ENCODE peak calls at places on chromosomes 2 and 18, in six cellular contexts. One of them, this sample, is unnamed.

GRCh38 chr18:80044072-80044471 is 9.8 kb downstream of the RBFA start:
- DNase-seq in dorsolateral prefrontal cortex: no peak
- DNase-seq in BJ: peak; percentile 6
- DNase-seq in Peyer's patch: no peak
- DNase-seq in GM12865: no peak
- DNase-seq in A549: no peak
- DNase-seq in this sample: no peak

GRCh38 chr2:119694994-119695521 is 16.1 kb downstream of the TMEM177 start:
- DNase-seq in BJ: peak; percentile 16
- DNase-seq in Peyer's patch: no peak
- DNase-seq in GM12865: no peak
- DNase-seq in dorsolateral prefrontal cortex: no peak
- DNase-seq in A549: no peak
- DNase-seq in this sample: no peak

GRCh38 chr18:41881285-41881684 is 73.7 kb upstream of the PIK3C3 start:
- DNase-seq in Peyer's patch: no peak
- DNase-seq in BJ: no peak
- DNase-seq in GM12865: no peak
- DNase-seq in dorsolateral prefrontal cortex: no peak
- DNase-seq in A549: no peak
- DNase-seq in this sample: no peak

GRCh38 chr18:63585988-63586387 is 1.2 kb upstream of the SERPINB13 start:
- DNase-seq in BJ: no peak
- DNase-seq in dorsolateral prefrontal cortex: no peak
- DNase-seq in GM12865: no peak
- DNase-seq in A549: no peak
- DNase-seq in Peyer's patch: no peak
- DNase-seq in this sample: no peak

GRCh38 chr2:68248806-68249205 is 3.5 kb downstream of the PPP3R1 start:
- DNase-seq in BJ: no peak
- DNase-seq in A549: no peak
- DNase-seq in Peyer's patch: no peak
- DNase-seq in dorsolateral prefrontal cortex: no peak
- DNase-seq in GM12865: no peak
- DNase-seq in this sample: no peak

GRCh38 chr2:168155036-168155435 is 92.4 kb downstream of the STK39 start:
- DNase-seq in GM12865: no peak
- DNase-seq in BJ: no peak
- DNase-seq in dorsolateral prefrontal cortex: no peak
- DNase-seq in Peyer's patch: no peak
- DNase-seq in A549: no peak
- DNase-seq in this sample: no peak

GRCh38 chr2:18319987-18320386 is 240.5 kb downstream of the RDH14 start:
- DNase-seq in BJ: no peak
- DNase-seq in A549: no peak
- DNase-seq in GM12865: no peak
- DNase-seq in dorsolateral prefrontal cortex: no peak
- DNase-seq in Peyer's patch: no peak
- DNase-seq in this sample: no peak

GRCh38 chr2:226600184-226600583 is 199.4 kb downstream of the IRS1 start:
- DNase-seq in BJ: no peak
- DNase-seq in dorsolateral prefrontal cortex: no peak
- DNase-seq in GM12865: no peak
- DNase-seq in A549: no peak
- DNase-seq in Peyer's patch: no peak
- DNase-seq in this sample: no peak

GRCh38 chr2:76080154-76080553 is 369.4 kb upstream of the GCFC2 start:
- DNase-seq in Peyer's patch: no peak
- DNase-seq in GM12865: no peak
- DNase-seq in dorsolateral prefrontal cortex: no peak
- DNase-seq in A549: no peak
- DNase-seq in BJ: no peak
- DNase-seq in this sample: peak; percentile 1

GRCh38 chr18:7568426-7568825 is 1.3 kb downstream of the PTPRM start:
- DNase-seq in BJ: no peak
- DNase-seq in GM12865: no peak
- DNase-seq in A549: no peak
- DNase-seq in Peyer's patch: no peak
- DNase-seq in dorsolateral prefrontal cortex: peak; percentile 58
- DNase-seq in this sample: no peak

GRCh38 chr18:33034941-33035340 is 262.1 kb upstream of the KLHL14 start:
- DNase-seq in GM12865: no peak
- DNase-seq in Peyer's patch: no peak
- DNase-seq in dorsolateral prefrontal cortex: no peak
- DNase-seq in BJ: no peak
- DNase-seq in A549: no peak
- DNase-seq in this sample: no peak

GRCh38 chr2:124437811-124438210 is 412.7 kb downstream of the CNTNAP5 start:
- DNase-seq in Peyer's patch: no peak
- DNase-seq in GM12865: no peak
- DNase-seq in dorsolateral prefrontal cortex: no peak
- DNase-seq in BJ: no peak
- DNase-seq in A549: no peak
- DNase-seq in this sample: no peak

GRCh38 chr18:24315170-24315569 is 82.5 kb downstream of the OSBPL1A start:
- DNase-seq in dorsolateral prefrontal cortex: no peak
- DNase-seq in Peyer's patch: no peak
- DNase-seq in A549: no peak
- DNase-seq in GM12865: no peak
- DNase-seq in BJ: no peak
- DNase-seq in this sample: no peak

GRCh38 chr2:70850905-70851304 is 15.3 kb upstream of the CD207 start:
- DNase-seq in Peyer's patch: no peak
- DNase-seq in BJ: no peak
- DNase-seq in GM12865: no peak
- DNase-seq in dorsolateral prefrontal cortex: no peak
- DNase-seq in A549: no peak
- DNase-seq in this sample: no peak

GRCh38 chr2:28643324-28643723 is 108.3 kb upstream of the PPP1CB start:
- DNase-seq in GM12865: no peak
- DNase-seq in dorsolateral prefrontal cortex: no peak
- DNase-seq in Peyer's patch: no peak
- DNase-seq in BJ: no peak
- DNase-seq in A549: no peak
- DNase-seq in this sample: peak; percentile 71

GRCh38 chr18:3538456-3538855 is 88.5 kb downstream of the TGIF1 start:
- DNase-seq in BJ: no peak
- DNase-seq in dorsolateral prefrontal cortex: no peak
- DNase-seq in A549: no peak
- DNase-seq in GM12865: no peak
- DNase-seq in Peyer's patch: no peak
- DNase-seq in this sample: no peak

GRCh38 chr2:217166241-217166640 is 306.4 kb upstream of the TNP1 start:
- DNase-seq in Peyer's patch: no peak
- DNase-seq in BJ: no peak
- DNase-seq in GM12865: peak; percentile 54
- DNase-seq in A549: peak; percentile 60
- DNase-seq in dorsolateral prefrontal cortex: no peak
- DNase-seq in this sample: peak; percentile 1

GRCh38 chr2:235358981-235359471 is 134.8 kb upstream of the AGAP1 start:
- DNase-seq in BJ: no peak
- DNase-seq in A549: peak; percentile 18
- DNase-seq in Peyer's patch: no peak
- DNase-seq in dorsolateral prefrontal cortex: no peak
- DNase-seq in GM12865: no peak
- DNase-seq in this sample: no peak

GRCh38 chr2:73979686-73980085 is 5.0 kb upstream of the TET3 start:
- DNase-seq in BJ: peak; percentile 46
- DNase-seq in Peyer's patch: no peak
- DNase-seq in A549: peak; percentile 42
- DNase-seq in GM12865: no peak
- DNase-seq in dorsolateral prefrontal cortex: no peak
- DNase-seq in this sample: peak; percentile 15

GRCh38 chr2:175049671-175050070 is 44.5 kb upstream of the CHN1 start:
- DNase-seq in BJ: no peak
- DNase-seq in Peyer's patch: no peak
- DNase-seq in GM12865: no peak
- DNase-seq in dorsolateral prefrontal cortex: no peak
- DNase-seq in A549: no peak
- DNase-seq in this sample: no peak

DNA sequence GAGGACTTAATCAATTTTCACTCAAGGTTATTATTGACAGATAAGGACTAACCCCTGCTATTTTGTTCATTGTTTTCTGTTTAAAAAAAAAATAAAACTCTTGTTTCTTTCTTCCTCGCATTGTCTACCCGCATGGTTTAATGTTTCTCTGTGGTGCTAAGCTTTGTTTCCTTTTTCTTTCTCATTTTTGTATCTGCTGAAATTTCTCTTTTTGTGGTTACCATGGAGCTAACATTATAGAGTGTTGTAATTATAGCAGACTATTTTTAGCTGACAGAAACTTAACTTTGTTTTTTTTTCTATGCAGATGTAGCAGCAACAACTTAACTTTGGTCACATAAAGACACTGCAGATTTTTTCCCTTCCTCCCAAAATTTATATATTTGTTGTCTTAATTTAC is 43.1 kb upstream of the CHN1 start:
- DNase-seq in dorsolateral prefrontal cortex: no peak
- DNase-seq in Peyer's patch: no peak
- DNase-seq in A549: no peak
- DNase-seq in GM12865: no peak
- DNase-seq in BJ: no peak
- DNase-seq in this sample: no peak
- H3K4me3 ChIP-seq in dorsolateral prefrontal cortex: no peak overlapping the region
- H3K4me3 ChIP-seq in Peyer's patch: no peak overlapping the region
- H3K4me3 ChIP-seq in A549: no peak overlapping the region
- H3K4me3 ChIP-seq in GM12865: no peak overlapping the region
- H3K4me3 ChIP-seq in BJ: no peak overlapping the region
- H3K4me3 ChIP-seq in this sample: no peak overlapping the region

DNA sequence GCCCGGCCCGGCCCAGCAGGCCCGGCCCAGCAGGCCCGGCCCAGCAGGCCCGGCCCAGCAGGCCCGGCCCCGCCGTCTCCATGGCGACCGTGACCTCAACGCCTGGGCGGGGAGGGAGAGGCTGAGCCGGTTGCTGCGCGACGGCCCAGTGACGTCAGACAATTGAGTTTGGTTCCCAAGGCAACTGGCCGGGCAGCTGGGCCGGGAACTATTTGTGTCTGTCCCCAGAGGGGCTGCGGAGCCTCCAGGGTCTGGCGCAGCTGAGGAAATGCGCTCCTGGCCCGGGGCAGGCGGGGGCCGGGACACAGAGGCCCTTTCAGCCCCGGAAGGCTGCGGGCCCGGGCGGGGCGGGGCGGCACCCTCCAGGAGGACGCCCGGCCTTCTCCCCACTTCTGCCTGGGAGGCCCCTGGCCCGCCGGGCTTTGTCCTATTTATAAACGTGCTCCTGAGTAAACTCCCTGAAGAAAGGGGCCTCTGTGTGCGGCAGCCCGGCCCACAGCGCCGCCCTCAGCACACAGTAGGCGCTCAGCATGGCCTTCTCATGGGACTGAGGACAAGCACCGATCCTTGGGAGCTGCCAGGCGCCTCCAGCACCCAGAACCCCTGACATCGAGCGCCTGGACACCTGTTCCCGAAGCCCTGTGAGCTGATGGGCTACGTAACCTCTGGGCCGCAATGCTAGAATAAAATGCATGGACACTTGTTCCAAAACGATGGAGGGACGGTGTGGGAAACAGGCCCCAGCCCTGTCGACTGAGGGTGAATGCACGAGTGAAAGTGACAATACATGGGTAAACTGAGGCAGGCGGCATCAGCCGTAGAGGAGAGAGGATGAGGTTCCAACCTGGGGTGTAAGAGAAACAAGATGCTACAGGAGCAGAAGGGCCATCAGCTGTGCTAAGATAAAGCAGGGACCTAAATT is 12.3 kb downstream of the TEX44 start:
- DNase-seq in A549: peak; percentile 98
- DNase-seq in BJ: peak; percentile 88
- DNase-seq in dorsolateral prefrontal cortex: peak; percentile 100
- DNase-seq in Peyer's patch: peak; percentile 99
- DNase-seq in GM12865: peak; percentile 96
- DNase-seq in this sample: peak; percentile 96
- H3K4me3 ChIP-seq in A549: peak overlapping the region; percentile 47
- H3K4me3 ChIP-seq in BJ: peak overlapping the region; percentile 54
- H3K4me3 ChIP-seq in dorsolateral prefrontal cortex: peak overlapping the region; percentile 64
- H3K4me3 ChIP-seq in Peyer's patch: peak overlapping the region; percentile 38
- H3K4me3 ChIP-seq in GM12865: peak overlapping the region; percentile 59
- H3K4me3 ChIP-seq in this sample: peak overlapping the region; percentile 48

DNA sequence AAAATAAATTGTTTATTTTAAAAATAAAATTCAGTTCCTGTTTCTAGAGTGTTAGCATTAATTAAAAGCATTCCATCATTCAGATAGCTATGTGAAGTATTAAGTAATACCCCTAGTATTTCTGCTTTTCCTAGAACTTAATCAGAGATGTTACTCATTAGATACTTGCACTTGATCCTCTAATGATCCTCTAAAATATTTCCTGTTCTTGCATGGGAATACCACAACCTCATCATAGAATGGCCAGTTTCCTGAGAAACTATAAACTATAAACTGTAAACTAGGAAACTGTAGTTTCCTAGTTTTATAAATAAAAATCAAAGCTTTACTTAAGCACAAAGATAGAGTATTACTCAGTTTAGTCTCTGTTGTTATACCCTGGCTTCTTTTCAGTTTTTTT is 11.0 kb upstream of the CNNM3 start:
- DNase-seq in A549: no peak
- DNase-seq in GM12865: no peak
- DNase-seq in BJ: no peak
- DNase-seq in dorsolateral prefrontal cortex: no peak
- DNase-seq in Peyer's patch: no peak
- DNase-seq in this sample: no peak
- H3K4me3 ChIP-seq in A549: no peak overlapping the region
- H3K4me3 ChIP-seq in GM12865: no peak overlapping the region
- H3K4me3 ChIP-seq in BJ: no peak overlapping the region
- H3K4me3 ChIP-seq in dorsolateral prefrontal cortex: no peak overlapping the region
- H3K4me3 ChIP-seq in Peyer's patch: no peak overlapping the region
- H3K4me3 ChIP-seq in this sample: no peak overlapping the region

GRCh38 chr2:227819398-227819697 is 5.7 kb downstream of the CCL20 start:
- DNase-seq in GM12865: no peak
- DNase-seq in Peyer's patch: no peak
- DNase-seq in dorsolateral prefrontal cortex: no peak
- DNase-seq in A549: no peak
- DNase-seq in BJ: no peak
- DNase-seq in this sample: no peak

GRCh38 chr2:227816507-227817274 is 3.0 kb downstream of the CCL20 start:
- DNase-seq in GM12865: peak; percentile 17
- DNase-seq in BJ: no peak
- DNase-seq in Peyer's patch: no peak
- DNase-seq in dorsolateral prefrontal cortex: no peak
- DNase-seq in A549: peak; percentile 31
- DNase-seq in this sample: peak; percentile 56

GRCh38 chr2:227817940-227818568 is 4.4 kb downstream of the CCL20 start:
- DNase-seq in A549: peak; percentile 99
- DNase-seq in GM12865: peak; percentile 90
- DNase-seq in BJ: peak; percentile 99
- DNase-seq in Peyer's patch: peak; percentile 89
- DNase-seq in dorsolateral prefrontal cortex: no peak
- DNase-seq in this sample: peak; percentile 99

GRCh38 chr2:227818569-227819397 is 5.1 kb downstream of the CCL20 start:
- DNase-seq in BJ: no peak
- DNase-seq in GM12865: no peak
- DNase-seq in dorsolateral prefrontal cortex: no peak
- DNase-seq in Peyer's patch: no peak
- DNase-seq in A549: peak; percentile 96
- DNase-seq in this sample: peak; percentile 64

DNA sequence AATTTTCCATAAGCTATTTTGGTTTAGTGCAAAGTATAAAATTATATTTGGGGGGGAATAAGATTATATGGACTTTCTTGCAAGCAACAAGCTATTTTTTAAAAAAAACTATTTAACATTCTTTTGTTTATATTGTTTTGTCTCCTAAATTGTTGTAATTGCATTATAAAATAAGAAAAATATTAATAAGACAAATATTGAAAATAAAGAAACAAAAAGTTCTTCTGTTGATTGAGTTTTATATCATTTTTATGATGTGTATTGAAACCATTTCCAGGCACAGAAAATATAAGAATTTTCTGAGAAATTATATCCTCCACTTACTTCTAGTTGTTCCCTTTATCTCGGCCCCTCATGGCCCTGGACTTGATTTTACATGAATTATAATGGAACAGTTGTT is 3.7 kb downstream of the CCL20 start:
- DNase-seq in GM12865: no peak
- DNase-seq in A549: no peak
- DNase-seq in BJ: no peak
- DNase-seq in dorsolateral prefrontal cortex: no peak
- DNase-seq in Peyer's patch: no peak
- DNase-seq in this sample: no peak
- H3K4me3 ChIP-seq in GM12865: no peak overlapping the region
- H3K4me3 ChIP-seq in A549: peak overlapping the region; percentile 45
- H3K4me3 ChIP-seq in BJ: no peak overlapping the region
- H3K4me3 ChIP-seq in dorsolateral prefrontal cortex: no peak overlapping the region
- H3K4me3 ChIP-seq in Peyer's patch: no peak overlapping the region
- H3K4me3 ChIP-seq in this sample: no peak overlapping the region